ENCODE peak calls at places on chromosome 15, in five cellular contexts. Z is WTC11; G is CD4-positive, alpha-beta T cell; W is GM06990; F is fibroblast of mammary gland. H is an unnamed sample.

GRCh38 chr15:20353966-20354883 is 187.4 kb downstream of the GOLGA6L6 start:
- DNase-seq in Z (peak), W (no peak), G (no peak), F (no peak), H (peak)

GRCh38 chr15:62071711-62072308 is 5.0 kb downstream of the C2CD4A start:
- DNase-seq in W (no peak), F (peak), G (no peak), Z (no peak), H (no peak)

GRCh38 chr15:65789759-65790158 is 2.3 kb downstream of the DENND4A start:
- DNase-seq in Z (no peak), W (no peak), F (no peak), G (no peak), H (no peak)

GRCh38 chr15:29638011-29638410 is 184.3 kb downstream of the TJP1 start:
- DNase-seq in G (no peak), Z (no peak), F (no peak), W (no peak), H (no peak)

GRCh38 chr15:71312194-71312708 is 197.0 kb downstream of the THSD4 start:
- DNase-seq in F (no peak), G (no peak), Z (no peak), W (no peak), H (no peak)

GRCh38 chr15:88484781-88485246 is 17.3 kb downstream of the MRPS11 start:
- DNase-seq in Z (no peak), F (peak), W (no peak), G (no peak), H (no peak)

GRCh38 chr15:37045859-37046318 is 54.5 kb downstream of the MEIS2 start:
- DNase-seq in Z (peak), G (no peak), W (no peak), F (no peak), H (no peak)

GRCh38 chr15:100779331-100780207 is 100.1 kb upstream of the ALDH1A3 start:
- DNase-seq in Z (peak), F (no peak), W (no peak), G (no peak), H (peak)

GRCh38 chr15:67036775-67037555 is 28.4 kb upstream of the SMAD3 start:
- DNase-seq in Z (no peak), G (no peak), F (no peak), W (no peak), H (no peak)

GRCh38 chr15:51706347-51706746 is 25.0 kb downstream of the SCG3 start:
- DNase-seq in W (no peak), Z (no peak), G (no peak), F (peak), H (no peak)

GRCh38 chr15:34161329-34161953 is 48.5 kb downstream of the KATNBL1 start:
- DNase-seq in G (no peak), Z (no peak), W (no peak), F (peak), H (no peak)

GRCh38 chr15:91839867-91840266 is 13.6 kb upstream of the SLCO3A1 start:
- DNase-seq in G (no peak), Z (no peak), F (no peak), W (no peak), H (no peak)

GRCh38 chr15:78638658-78639314 is 2.2 kb downstream of the CHRNB4 start:
- DNase-seq in W (no peak), Z (peak), G (peak), F (peak), H (peak)

GRCh38 chr15:36330598-36330997 is 248.8 kb upstream of the CDIN1 start:
- DNase-seq in G (no peak), W (no peak), Z (no peak), F (no peak), H (no peak)

GRCh38 chr15:90607361-90607760 is 77.6 kb downstream of the CRTC3 start:
- DNase-seq in F (no peak), W (no peak), Z (no peak), G (no peak), H (no peak)

GRCh38 chr15:40044717-40045571 is 6.0 kb upstream of the SRP14 start:
- DNase-seq in F (peak), Z (peak), G (peak), W (peak), H (peak)

GRCh38 chr15:67083135-67083766 is 17.8 kb downstream of the SMAD3 start:
- DNase-seq in W (peak), Z (no peak), F (peak), G (no peak), H (no peak)

GRCh38 chr15:70066422-70066821 is 31.3 kb downstream of the TLE3 start:
- DNase-seq in W (no peak), F (peak), Z (no peak), G (no peak), H (no peak)

GRCh38 chr15:39059886-39060285 is 495.3 kb upstream of the RASGRP1 start:
- DNase-seq in W (no peak), Z (no peak), G (no peak), F (no peak), H (no peak)

GRCh38 chr15:56369234-56369633 is 4.0 kb downstream of the TEX9 start:
- DNase-seq in W (no peak), F (no peak), Z (no peak), G (no peak), H (no peak)

GRCh38 chr15:67065531-67066005 is at the start of gene SMAD3:
- DNase-seq in F (peak), G (peak), W (peak), Z (peak), H (peak)

DNA sequence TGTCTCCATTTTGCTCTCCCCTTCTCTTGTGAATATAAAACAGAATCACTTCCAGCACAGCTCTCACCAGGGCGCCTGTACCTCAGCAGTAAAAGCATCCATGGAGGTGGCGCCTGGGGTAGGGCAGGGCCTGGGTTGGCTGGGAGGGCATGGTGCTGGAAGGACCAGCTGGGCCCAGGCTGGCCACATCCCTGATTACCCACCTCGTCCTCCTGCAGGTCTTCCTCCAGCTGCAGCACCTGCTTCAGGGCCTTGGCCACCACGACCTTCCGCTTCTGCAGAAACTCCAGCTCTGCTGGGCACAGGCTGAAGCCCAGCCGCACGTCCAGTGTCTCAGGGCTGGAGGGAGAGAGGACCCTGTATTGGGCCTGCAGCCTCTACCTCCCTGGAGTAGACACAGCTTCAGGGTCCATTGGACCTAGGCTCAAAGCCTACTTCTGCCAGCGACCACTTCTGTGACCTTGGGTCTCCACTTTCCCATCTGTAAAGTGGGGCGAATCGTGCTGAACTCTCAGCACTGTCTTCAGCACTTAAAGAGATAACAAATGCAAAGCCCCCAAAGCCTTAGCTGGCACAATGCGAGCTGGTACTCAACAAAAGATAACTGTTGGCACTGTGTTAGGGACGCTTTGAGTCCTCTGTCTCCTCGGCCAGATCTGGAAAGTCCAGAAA is 23.8 kb downstream of the PLA2G4E start:
- DNase-seq in F (no peak), G (no peak), Z (no peak), W (no peak), H (no peak)
- TF ChIP-seq CTCF in F (no peak), G (no peak), Z (no peak), W (no peak), H (no peak)

DNA sequence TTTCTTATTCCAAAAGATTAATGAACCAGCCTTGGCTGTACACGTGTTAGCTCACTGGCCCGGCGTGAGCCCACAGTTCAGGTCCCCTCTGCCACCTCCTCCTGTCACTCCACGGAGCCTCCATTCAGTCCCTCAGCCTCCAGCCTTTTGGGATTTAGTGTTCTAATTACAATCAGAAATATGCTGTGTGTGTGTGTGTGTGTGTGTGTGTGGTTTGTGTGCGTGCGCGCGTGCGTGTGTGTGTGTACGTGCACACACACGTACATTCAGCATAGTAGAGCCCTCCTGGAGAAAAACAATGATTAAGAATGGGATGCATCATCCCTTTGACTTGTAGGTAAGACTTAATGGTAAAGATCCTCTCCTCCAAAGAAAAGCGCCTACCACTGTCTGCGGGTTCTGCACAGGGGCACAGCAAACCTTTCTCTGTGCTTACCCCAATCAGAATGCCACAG is 791 bp downstream of the CA12 start:
- DNase-seq in G (no peak), W (no peak), F (peak), Z (no peak), H (no peak)
- TF ChIP-seq CTCF in G (no peak), W (no peak), F (no peak), Z (no peak), H (no peak)

DNA sequence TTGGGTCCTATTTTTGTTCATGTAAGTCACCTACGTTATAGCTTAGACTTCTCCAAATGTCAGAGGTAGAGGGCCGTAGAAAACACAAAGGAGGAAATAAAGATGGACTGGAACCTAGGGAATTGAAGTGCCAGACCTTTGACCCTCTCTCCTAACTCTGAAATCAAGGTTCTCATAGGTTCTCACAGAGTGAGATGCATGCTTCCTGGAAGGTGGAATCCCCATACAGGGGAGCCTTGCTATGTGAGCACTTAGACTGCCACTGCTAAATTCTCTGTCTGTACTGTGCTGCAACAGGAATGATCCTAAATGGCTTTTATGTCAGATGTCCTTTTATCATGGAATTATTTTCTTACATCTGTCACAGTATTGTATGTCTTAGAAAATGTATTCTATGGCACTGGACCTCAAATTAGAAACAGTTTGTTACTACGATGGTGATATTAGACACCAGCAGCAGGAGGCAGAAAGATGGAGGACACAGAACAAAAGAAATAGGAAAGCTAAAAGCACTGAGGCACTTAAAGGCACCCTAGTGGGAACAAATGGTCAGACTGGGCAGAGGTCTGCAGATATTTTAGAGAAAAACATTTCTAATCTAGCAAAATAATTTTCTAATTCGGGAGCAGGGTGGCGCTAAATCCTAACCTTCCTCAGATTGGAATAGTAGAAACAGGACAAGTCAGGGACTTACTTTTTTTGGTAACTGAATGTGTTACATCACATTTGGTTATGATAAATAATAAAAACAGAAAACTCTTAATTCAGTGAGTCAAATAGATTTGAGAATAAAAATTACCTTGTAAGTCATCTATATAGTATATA is 60.2 kb upstream of the CDAN1 start:
- DNase-seq in F (peak), W (no peak), Z (no peak), G (no peak), H (no peak)
- TF ChIP-seq CTCF in F (no peak), W (no peak), Z (no peak), G (no peak), H (no peak)

GRCh38 chr15:83066761-83067637 is at the start of gene BTBD1:
- DNase-seq in G (peak), F (peak), W (peak), Z (peak), H (peak)
- TF ChIP-seq CTCF in G (no peak), F (no peak), W (peak), Z (no peak), H (no peak)

GRCh38 chr15:84981054-84981710 is 474 bp upstream of the PDE8A start:
- DNase-seq in G (peak), F (peak), Z (peak), W (peak), H (peak)
- TF ChIP-seq CTCF in G (peak), F (no peak), Z (no peak), W (no peak), H (peak)

GRCh38 chr15:74300057-74300620 is 64.0 kb downstream of the CCDC33 start:
- DNase-seq in F (no peak), Z (peak), W (no peak), G (no peak), H (no peak)
- TF ChIP-seq CTCF in F (no peak), Z (no peak), W (no peak), G (no peak), H (no peak)

GRCh38 chr15:45343258-45343860 is 35.0 kb downstream of the GATM start:
- DNase-seq in W (no peak), G (no peak), Z (no peak), F (no peak), H (no peak)
- TF ChIP-seq CTCF in W (no peak), G (no peak), Z (no peak), F (no peak), H (no peak)